ENCODE peak calls at places on chromosome 1, in six cellular contexts. P is dorsolateral prefrontal cortex, K is PC-9, Z is H1, O is RWPE2, W is OCI-LY7. N is an unnamed sample.

GRCh38 chr1:228411121-228411520 is 4.5 kb upstream of the TRIM11 start:
- DNase-seq in K (no peak), W (no peak), Z (no peak), P (no peak), O (no peak), N (no peak)

GRCh38 chr1:21175324-21175669 is 1.4 kb downstream of the EIF4G3 start:
- DNase-seq in W (peak), Z (no peak), P (peak), O (no peak), K (peak), N (no peak)

GRCh38 chr1:154931940-154932487 is 4.5 kb downstream of the PMVK start:
- DNase-seq in O (peak), W (no peak), K (peak), Z (no peak), P (no peak), N (no peak)

GRCh38 chr1:24752305-24752704 is 7.1 kb downstream of the CLIC4 start:
- DNase-seq in O (no peak), P (no peak), K (no peak), W (peak), Z (no peak), N (no peak)

GRCh38 chr1:228691926-228692325 is 43.4 kb upstream of the RHOU start:
- DNase-seq in Z (no peak), K (peak), P (no peak), O (no peak), W (peak), N (peak)

GRCh38 chr1:6848816-6849215 is 63.6 kb downstream of the CAMTA1 start:
- DNase-seq in Z (no peak), W (no peak), K (no peak), P (no peak), O (no peak), N (no peak)

GRCh38 chr1:185426761-185427698 is 110.0 kb upstream of the IVNS1ABP start:
- DNase-seq in P (no peak), K (no peak), W (no peak), O (no peak), Z (no peak), N (no peak)

GRCh38 chr1:154837034-154837678 is 32.9 kb downstream of the KCNN3 start:
- DNase-seq in O (no peak), Z (no peak), W (no peak), P (no peak), K (no peak), N (no peak)

GRCh38 chr1:173245892-173246291 is 38.8 kb upstream of the TNFSF4 start:
- DNase-seq in W (no peak), O (no peak), P (no peak), Z (no peak), K (no peak), N (no peak)

GRCh38 chr1:50106095-50106761 is 2.5 kb upstream of the ELAVL4 start:
- DNase-seq in W (no peak), Z (no peak), O (no peak), P (no peak), K (no peak), N (no peak)

DNA sequence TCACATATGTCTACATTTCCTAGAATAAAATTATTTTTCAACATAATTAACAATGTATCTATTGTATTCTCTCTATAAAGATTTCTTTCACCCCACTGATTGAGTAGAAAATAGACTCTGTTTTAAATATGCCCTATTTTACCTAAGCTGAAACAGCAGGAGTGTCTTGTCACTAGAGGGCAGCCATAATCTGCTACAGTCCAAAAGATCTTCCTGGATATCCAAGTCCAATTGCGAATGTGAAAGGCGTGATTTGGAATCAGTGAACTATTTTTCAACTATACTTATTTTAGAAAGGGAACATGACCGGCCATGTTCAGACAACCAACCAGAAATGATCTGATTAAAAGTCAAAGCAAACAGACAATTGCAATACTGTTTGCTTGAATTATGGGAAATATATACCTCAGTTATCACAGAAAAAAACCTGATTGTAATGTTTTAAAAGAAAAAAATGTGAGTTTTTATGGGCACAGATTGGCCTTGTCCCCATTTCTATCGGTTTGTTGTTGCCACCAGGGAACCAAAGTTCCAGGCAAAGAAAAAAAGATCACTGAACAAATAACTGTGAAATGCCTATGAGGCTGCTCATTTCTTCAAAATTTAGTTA is 1211.0 kb upstream of the ADGRL4 start:
- DNase-seq in W (peak), P (peak), K (no peak), O (no peak), Z (no peak), N (peak)
- TF ChIP-seq CTCF in W (peak), P (peak), K (peak), O (peak), Z (peak), N (peak)

DNA sequence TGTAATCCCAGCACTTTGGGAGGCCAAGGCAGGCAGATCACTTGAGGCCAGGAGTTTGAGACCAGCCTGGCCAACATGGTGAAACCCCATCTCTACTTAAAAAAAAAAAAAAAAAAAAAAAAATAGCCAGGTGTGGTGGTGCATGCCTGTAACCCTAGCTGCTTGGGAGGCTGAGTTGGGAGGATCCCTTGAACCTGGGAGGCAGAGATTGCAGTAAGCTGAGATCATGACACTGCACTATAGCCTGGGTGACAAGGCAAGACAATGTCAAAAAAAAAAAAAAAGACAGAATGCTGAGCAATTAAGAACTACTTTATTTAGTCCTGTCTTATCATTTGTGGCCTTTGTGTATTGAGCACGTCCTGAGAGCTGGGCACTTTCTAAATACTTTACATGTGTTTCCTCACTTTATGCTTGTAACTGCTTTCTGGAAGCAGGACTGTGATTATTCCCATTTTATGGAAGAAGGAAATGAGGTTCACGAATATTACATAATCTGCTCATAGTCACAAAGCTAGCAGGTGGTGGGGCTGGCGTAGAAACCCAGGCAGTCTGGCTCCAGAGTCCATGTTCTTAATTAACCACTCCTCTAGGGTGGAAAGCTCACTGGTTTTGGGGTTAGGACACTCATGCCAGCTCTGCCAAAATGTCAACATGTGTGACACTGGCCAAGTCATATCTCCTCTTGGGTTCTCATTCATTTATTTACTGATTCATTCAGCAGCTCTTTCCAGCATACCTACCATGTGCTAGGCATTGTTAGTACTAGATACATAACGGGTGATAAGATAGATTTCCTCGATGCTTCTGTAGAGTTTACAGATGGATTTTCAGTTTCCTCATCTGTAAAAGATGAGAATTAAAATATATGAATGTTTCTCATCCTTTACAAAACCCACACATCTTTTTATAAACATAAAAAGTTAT is 57.7 kb downstream of the DDR2 start:
- DNase-seq in O (no peak), Z (no peak), P (no peak), W (no peak), K (no peak), N (no peak)
- H3K4me3 ChIP-seq in O (no peak), Z (no peak), P (no peak), W (no peak), K (no peak), N (no peak)

GRCh38 chr1:112504666-112505399 is 3.9 kb upstream of the WNT2B start:
- DNase-seq in Z (no peak), O (no peak), K (no peak), W (peak), P (no peak), N (no peak)
- TF ChIP-seq CTCF in Z (no peak), O (no peak), K (no peak), W (peak), P (no peak), N (no peak)

GRCh38 chr1:52056110-52056936 is at the start of gene BTF3L4:
- DNase-seq in Z (peak), K (peak), O (peak), W (peak), P (peak), N (peak)

GRCh38 chr1:52055854-52056109 is 313 bp upstream of the BTF3L4 start:
- DNase-seq in K (no peak), O (no peak), W (no peak), Z (no peak), P (no peak), N (no peak)

GRCh38 chr1:52054496-52055065 is 410 bp downstream of the TXNDC12 start:
- DNase-seq in P (no peak), Z (no peak), K (no peak), W (peak), O (no peak), N (no peak)

GRCh38 chr1:52055066-52055853 is at the start of gene TXNDC12:
- DNase-seq in Z (peak), K (peak), W (peak), P (peak), O (peak), N (peak)

GRCh38 chr1:52053862-52054261 is 1.1 kb downstream of the TXNDC12 start:
- DNase-seq in K (no peak), P (no peak), O (no peak), W (no peak), Z (no peak), N (no peak)
- H3K4me3 ChIP-seq in K (peak), P (peak), O (peak), W (peak), Z (peak), N (peak)

GRCh38 chr1:1430114-1430982 is 5.1 kb upstream of the VWA1 start:
- DNase-seq in W (no peak), O (no peak), Z (no peak), P (peak), K (peak), N (no peak)
- TF ChIP-seq CTCF in W (no peak), O (no peak), Z (peak), P (peak), K (no peak), N (no peak)

DNA sequence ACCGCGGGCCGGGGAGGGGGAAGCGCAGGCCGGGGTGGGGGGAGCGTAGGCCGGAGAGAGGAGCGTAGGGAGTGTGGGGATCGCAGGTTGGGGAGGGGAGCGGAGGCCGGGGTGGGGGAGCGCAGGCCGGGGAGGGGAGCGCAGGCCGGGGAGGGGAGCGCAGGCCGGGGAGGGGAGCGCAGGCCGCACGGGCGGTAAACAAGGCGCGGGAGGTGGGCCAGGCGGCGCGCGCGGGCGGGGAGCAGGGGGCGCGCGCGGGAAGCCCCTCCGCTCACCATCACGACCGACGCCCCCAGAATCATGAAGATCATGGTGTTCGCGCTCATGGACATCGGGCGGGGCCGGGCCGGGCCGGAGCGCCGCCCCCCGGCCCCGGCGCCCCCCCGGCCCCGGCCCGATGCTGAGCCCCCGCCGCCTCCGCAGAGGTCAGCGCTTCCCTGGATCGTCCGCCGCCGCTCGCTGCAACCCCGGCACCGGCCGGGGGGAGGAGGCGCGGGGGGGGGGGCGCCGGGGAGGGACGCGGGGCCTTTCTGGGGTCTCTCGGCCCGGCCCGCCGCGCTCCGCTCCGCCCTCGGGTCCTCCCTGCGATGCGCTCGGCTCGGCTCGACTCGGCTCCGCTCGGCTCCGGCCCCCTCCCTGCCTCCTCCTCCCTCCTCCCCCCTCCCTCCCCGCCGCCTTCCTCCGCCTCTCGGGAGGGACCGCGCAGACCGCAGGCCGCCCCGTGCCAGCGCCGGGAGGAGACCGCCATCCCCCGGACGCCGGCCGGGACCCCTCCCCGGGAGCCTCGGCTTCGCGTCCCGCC is at the start of gene TMEM240:
- DNase-seq in O (peak), K (no peak), W (no peak), Z (peak), P (peak), N (no peak)
- H3K4me3 ChIP-seq in O (no peak), K (no peak), W (no peak), Z (peak), P (peak), N (no peak)

GRCh38 chr1:180248731-180249681 is 18.9 kb downstream of the LHX4 start:
- DNase-seq in P (no peak), K (no peak), O (peak), Z (no peak), W (peak), N (no peak)
- TF ChIP-seq CTCF in P (no peak), K (no peak), O (no peak), Z (peak), W (peak), N (no peak)

DNA sequence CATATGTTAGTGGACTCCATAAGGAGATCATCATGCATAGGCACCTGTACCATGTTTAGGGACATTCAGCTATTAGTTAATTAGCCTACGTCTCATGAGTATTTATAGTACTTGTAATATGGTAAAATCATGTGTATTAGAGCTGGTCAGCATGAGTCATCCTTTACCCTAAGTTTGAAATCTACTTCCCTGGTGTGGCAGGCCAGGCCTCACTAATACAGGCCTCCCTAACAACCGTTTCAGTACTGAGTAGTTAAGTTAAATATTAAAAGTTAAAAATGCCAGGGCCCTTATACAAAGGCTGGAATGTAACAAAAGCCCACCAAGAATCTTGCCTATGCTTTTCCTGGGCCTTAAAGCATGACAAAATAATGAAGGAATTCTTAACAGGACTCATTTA is 356.3 kb upstream of the DPYD start:
- DNase-seq in P (no peak), K (no peak), Z (no peak), W (no peak), O (no peak), N (no peak)
- H3K4me3 ChIP-seq in P (no peak), K (no peak), Z (no peak), W (no peak), O (no peak), N (no peak)

DNA sequence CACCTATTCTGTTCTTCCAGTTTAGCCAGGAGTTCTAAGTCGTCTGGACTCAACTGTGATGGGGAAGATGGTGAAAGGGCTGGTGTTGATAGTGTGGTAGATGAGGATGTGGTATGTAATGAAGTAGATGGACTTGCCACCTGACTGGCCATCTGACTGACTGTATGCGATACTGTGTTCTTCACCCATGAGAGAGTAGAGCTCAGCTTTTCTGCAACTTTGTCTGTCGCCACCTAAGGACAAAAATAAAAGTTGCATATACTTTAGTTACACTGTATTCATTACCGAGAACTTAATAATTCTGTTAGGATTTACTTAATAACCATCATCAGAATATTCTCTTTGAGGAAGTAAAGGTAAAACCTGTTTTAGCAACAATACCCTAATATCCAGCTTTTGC is 48.5 kb downstream of the EVI5 start:
- DNase-seq in O (no peak), W (peak), Z (no peak), P (no peak), K (peak), N (no peak)
- TF ChIP-seq CTCF in O (peak), W (peak), Z (peak), P (no peak), K (peak), N (peak)

N was measured in LNCaP clone FGC.